ENCODE peak calls at places on chromosomes 6 and 20, in eight cellular contexts. U is OCI-LY7, P is AG04450, M is heart right ventricle, I is lower lobe of right lung, H is HFFc6, W is choroid plexus epithelial cell, L is fibroblast of villous mesenchyme. Z is an unnamed sample.

GRCh38 chr6:26215200-26216014 is 128.2 kb downstream of the HFE start:
- DNase-seq in U (peak), P (no peak), M (no peak), I (no peak), H (no peak), W (peak), L (peak), Z (no peak)

GRCh38 chr6:132405143-132405915 is 4.1 kb upstream of the MOXD1 start:
- DNase-seq in U (no peak), P (peak), M (no peak), I (no peak), H (no peak), W (peak), L (peak), Z (peak)

GRCh38 chr6:84340422-84340821 is 113.0 kb upstream of the CEP162 start:
- DNase-seq in U (no peak), P (no peak), M (no peak), I (no peak), H (no peak), W (no peak), L (no peak), Z (no peak)

GRCh38 chr20:51446656-51447055 is 95.9 kb downstream of the NFATC2 start:
- DNase-seq in U (no peak), P (no peak), M (no peak), I (no peak), H (peak), W (peak), L (peak), Z (no peak)

GRCh38 chr6:125839471-125839870 is 48.7 kb downstream of the NCOA7 start:
- DNase-seq in U (no peak), P (no peak), M (no peak), I (no peak), H (no peak), W (peak), L (peak), Z (no peak)

GRCh38 chr20:35273449-35274171 is 4.3 kb downstream of the MMP24OS start:
- DNase-seq in U (peak), P (no peak), M (peak), I (no peak), H (no peak), W (peak), L (no peak), Z (no peak)

GRCh38 chr6:126539022-126539421 is 199.1 kb downstream of the CENPW start:
- DNase-seq in U (no peak), P (no peak), M (no peak), I (no peak), H (peak), W (peak), L (peak), Z (no peak)

GRCh38 chr6:2369606-2370005 is 124.2 kb upstream of the GMDS start:
- DNase-seq in U (no peak), P (no peak), M (no peak), I (no peak), H (no peak), W (no peak), L (no peak), Z (no peak)

GRCh38 chr6:32171234-32171633 is 4.7 kb downstream of the AGPAT1 start:
- DNase-seq in U (no peak), P (no peak), M (no peak), I (no peak), H (no peak), W (no peak), L (no peak), Z (no peak)

GRCh38 chr6:162963861-162964260 is 236.1 kb downstream of the PACRG start:
- DNase-seq in U (no peak), P (no peak), M (no peak), I (no peak), H (peak), W (peak), L (peak), Z (no peak)

GRCh38 chr6:28555136-28555535 is 29.5 kb downstream of the GPX5 start:
- DNase-seq in U (no peak), P (no peak), M (no peak), I (no peak), H (no peak), W (no peak), L (no peak), Z (no peak)

GRCh38 chr6:34574647-34575293 is 18.6 kb upstream of the SPDEF start:
- DNase-seq in U (no peak), P (no peak), M (no peak), I (peak), H (no peak), W (no peak), L (no peak), Z (no peak)

DNA sequence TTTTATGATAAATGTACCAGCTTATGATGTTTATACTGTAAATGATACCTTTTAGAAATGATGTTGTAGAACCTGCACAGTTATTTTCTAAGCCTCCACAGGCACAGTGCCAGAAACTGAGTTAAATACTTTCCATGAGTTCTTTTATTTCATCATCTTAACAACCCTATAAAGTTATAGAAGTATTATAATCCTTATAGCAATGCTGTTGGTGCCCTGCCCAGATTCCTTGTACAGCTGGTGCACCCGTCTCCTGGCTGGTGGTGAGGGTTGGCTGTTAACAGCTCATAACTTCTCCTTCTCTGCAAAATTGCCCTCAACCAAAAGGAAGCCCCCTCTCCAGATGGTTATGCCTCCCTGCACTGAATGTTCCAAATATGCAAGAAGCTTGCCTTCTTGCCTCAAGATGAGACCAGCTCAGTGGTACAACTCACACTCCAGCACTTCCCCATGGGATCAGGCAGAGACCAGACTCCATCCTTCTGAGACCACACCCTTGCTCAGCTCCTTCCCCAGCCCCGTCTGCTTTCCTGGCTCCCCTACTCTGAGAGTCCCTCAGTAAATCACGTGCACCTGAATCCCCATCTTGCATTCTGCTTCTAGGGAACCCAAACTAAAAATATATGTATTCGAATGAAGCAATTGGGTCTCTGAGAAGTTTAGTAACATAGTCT is 304.5 kb upstream of the PLCB4 start:
- DNase-seq in U (no peak), P (no peak), M (no peak), I (no peak), H (no peak), W (peak), L (peak), Z (no peak)
- TF ChIP-seq CTCF in U (no peak), P (no peak), M (no peak), I (no peak), H (no peak), W (no peak), L (no peak), Z (no peak)

GRCh38 chr20:2873747-2874041 is 413 bp downstream of the PTPRA start:
- DNase-seq in U (peak), P (no peak), M (peak), I (peak), H (no peak), W (peak), L (peak), Z (peak)
- TF ChIP-seq CTCF in U (no peak), P (no peak), M (no peak), I (no peak), H (no peak), W (no peak), L (no peak), Z (no peak)

GRCh38 chr6:145507251-145507650 is 228.1 kb downstream of the EPM2A start:
- DNase-seq in U (no peak), P (no peak), M (no peak), I (no peak), H (no peak), W (no peak), L (no peak), Z (no peak)

GRCh38 chr6:145502417-145502816 is 232.9 kb downstream of the EPM2A start:
- DNase-seq in U (no peak), P (no peak), M (no peak), I (no peak), H (no peak), W (peak), L (peak), Z (no peak)

GRCh38 chr6:145506554-145506953 is 228.8 kb downstream of the EPM2A start:
- DNase-seq in U (no peak), P (no peak), M (no peak), I (no peak), H (no peak), W (no peak), L (no peak), Z (no peak)

DNA sequence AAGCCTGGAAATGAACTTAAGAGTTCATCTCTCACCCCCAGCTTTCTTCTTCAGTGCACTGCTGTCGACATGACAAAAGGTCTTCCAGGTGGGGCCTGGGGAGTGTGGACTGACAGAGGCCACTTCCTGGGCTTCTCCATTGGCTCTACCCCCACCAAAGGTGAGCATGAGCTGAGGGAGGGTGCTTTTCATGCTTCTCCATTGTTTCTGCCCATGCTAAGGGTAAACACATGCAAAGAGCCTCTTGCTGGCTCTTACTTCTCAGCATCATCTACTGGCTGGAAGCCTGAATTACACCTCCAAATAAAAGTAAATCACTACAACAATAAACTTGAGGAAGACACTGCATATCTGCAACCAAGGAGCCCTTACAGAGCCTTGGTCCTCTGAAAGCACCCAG is 227.2 kb downstream of the EPM2A start:
- DNase-seq in U (peak), P (no peak), M (no peak), I (no peak), H (no peak), W (peak), L (no peak), Z (no peak)
- TF ChIP-seq CTCF in U (peak), P (peak), M (no peak), I (no peak), H (peak), W (peak), L (peak), Z (peak)

DNA sequence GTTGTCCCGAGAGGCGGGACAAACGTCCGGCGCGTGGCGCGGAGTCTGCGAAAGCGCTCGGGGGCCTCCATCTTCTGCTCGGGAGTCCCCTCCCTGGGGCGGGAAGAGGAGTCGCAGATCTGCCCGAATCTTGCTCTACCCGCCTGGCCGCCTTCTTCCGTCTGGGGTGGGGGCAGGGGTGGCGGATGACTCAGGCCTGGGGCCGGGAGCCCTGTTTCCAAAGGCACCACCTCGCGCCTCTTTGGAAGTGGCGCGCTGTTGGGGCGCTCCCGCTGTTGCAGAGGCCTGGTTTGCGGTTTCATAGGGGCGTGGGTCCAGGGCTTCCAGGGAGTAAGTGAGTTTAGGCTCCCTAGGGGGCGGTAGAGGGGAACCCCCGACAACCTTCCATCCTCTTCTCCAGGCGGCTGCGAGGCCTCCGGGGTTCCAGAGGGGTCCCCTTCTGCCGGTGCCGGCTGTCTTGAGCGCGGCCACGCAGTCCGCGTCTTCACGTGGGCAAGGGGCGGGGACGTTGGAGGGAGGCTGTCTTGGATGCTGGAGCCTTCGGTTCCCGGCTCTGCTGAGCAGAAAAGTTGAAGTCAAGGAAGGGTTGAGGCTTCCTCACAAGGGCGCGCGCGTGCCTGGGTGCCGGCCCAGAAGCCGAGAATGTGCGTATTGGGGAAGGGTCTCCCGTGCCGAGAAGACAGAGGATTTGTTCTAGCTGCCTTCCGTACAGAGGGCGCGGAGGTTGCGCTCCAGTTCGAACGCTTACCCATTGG is 2.6 kb upstream of the TFAP2C start:
- DNase-seq in U (no peak), P (no peak), M (no peak), I (no peak), H (no peak), W (peak), L (peak), Z (peak)
- TF ChIP-seq CTCF in U (peak), P (peak), M (peak), I (peak), H (peak), W (peak), L (peak), Z (no peak)

DNA sequence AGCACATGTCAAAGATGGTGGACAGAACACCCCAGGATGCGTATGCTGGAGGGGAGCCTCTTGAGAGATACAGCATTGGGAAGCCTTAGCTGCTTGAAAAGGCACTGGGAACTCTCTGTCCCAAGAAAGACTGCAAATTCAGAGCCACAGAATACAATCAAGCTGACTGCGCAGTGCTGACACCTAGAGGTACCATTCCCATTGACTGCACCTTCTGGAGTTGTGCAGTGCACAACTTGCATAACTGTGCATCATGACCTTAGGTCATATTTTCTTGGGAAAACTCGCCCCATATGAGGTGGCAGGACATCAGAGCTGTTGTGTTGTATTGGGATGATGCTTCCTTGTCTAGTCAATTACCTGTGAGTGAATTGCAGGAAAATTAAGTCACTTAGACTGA is 646.5 kb upstream of the NOX3 start:
- DNase-seq in U (peak), P (no peak), M (no peak), I (no peak), H (peak), W (no peak), L (peak), Z (no peak)
- TF ChIP-seq CTCF in U (peak), P (peak), M (no peak), I (no peak), H (peak), W (no peak), L (peak), Z (no peak)

DNA sequence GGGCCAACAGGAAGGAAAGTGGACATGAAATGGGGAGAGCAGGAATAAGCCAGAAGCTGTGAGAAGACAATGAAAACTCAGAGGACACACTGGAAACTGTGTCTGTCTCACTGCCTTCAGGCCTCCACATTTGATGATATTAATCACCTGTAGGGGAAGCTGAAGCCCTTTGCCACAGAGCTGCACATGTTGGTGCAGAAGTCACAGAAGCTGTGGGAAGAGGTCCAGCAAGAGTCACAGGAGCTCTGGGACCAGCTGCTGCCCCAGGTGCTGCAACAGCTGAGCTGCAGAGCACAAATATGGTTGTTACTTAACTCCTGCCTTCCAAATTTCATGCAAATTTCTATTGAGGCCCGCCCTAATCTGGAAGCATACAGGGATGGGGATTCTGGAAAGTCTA is 169.3 kb downstream of the OGFRL1 start:
- DNase-seq in U (peak), P (no peak), M (no peak), I (no peak), H (no peak), W (no peak), L (no peak), Z (no peak)
- TF ChIP-seq CTCF in U (peak), P (no peak), M (no peak), I (no peak), H (no peak), W (no peak), L (no peak), Z (peak)

GRCh38 chr6:41673704-41674000 is 35.4 kb downstream of the MDFI start:
- DNase-seq in U (no peak), P (no peak), M (no peak), I (no peak), H (no peak), W (no peak), L (no peak), Z (no peak)

GRCh38 chr6:41671376-41671775 is 33.1 kb downstream of the MDFI start:
- DNase-seq in U (no peak), P (no peak), M (no peak), I (peak), H (no peak), W (no peak), L (no peak), Z (no peak)

GRCh38 chr6:41672016-41672415 is 33.7 kb downstream of the MDFI start:
- DNase-seq in U (no peak), P (no peak), M (no peak), I (peak), H (no peak), W (no peak), L (no peak), Z (no peak)

GRCh38 chr6:41674231-41675000 is 36.1 kb downstream of the MDFI start:
- DNase-seq in U (no peak), P (no peak), M (no peak), I (no peak), H (no peak), W (no peak), L (no peak), Z (no peak)

DNA sequence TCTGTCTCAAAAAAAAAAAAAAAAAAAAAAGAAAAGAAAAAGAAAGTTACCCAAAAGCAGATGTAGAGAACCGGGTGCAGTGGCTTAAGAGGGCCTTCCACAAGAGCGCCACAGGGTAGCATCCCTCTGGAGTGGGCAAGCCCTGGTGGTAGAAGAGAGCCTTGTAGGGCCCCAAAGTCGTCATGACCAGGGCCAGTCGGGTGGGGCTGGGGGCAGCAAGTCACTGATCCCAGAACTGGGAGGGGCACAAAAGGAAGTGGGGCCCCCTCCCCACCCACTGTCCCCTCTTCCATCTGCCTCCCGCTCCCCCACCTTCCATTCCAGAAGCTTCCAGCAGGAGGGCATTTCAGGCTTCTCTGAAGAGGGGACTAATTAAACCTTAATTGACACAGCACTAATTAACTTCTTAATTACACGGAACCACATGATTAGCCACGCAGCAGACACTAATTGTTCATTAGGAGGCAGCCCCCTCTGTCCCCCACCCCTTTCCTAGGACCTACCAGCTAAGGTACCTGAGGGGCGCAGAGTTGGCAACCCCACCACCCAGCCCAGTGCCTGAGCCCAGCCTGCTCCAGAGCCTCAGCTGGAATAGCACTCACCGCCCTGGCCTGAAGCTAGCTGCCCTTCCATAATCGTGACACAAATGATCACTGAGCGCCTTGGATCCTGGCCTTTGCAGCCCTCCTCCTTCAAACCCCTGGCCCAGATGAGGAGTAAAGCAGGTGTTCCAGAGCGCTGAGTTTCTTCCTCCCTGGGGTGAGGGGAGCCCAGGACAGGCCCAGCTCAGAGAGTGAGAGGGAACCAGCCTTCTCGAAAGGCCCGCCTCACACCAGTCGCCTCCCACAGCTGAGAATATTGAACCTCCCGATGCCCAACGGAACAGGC is 34.8 kb downstream of the MDFI start:
- DNase-seq in U (no peak), P (no peak), M (no peak), I (no peak), H (no peak), W (no peak), L (no peak), Z (no peak)
- TF ChIP-seq CTCF in U (no peak), P (no peak), M (no peak), I (no peak), H (no peak), W (no peak), L (no peak), Z (no peak)

GRCh38 chr6:106976270-106976669 is 1.7 kb upstream of the CD24 start:
- DNase-seq in U (no peak), P (no peak), M (no peak), I (no peak), H (no peak), W (no peak), L (no peak), Z (no peak)

GRCh38 chr6:106974999-106975698 is 620 bp upstream of the CD24 start:
- DNase-seq in U (peak), P (no peak), M (peak), I (peak), H (no peak), W (no peak), L (no peak), Z (peak)

GRCh38 chr6:106975699-106976032 is 1.1 kb upstream of the CD24 start:
- DNase-seq in U (peak), P (no peak), M (no peak), I (no peak), H (no peak), W (no peak), L (no peak), Z (no peak)

GRCh38 chr6:106981901-106982300 is 7.4 kb upstream of the CD24 start:
- DNase-seq in U (no peak), P (no peak), M (no peak), I (no peak), H (peak), W (no peak), L (no peak), Z (no peak)

GRCh38 chr6:106979435-106979884 is 4.9 kb upstream of the CD24 start:
- DNase-seq in U (peak), P (peak), M (peak), I (peak), H (peak), W (peak), L (peak), Z (peak)
- TF ChIP-seq CTCF in U (peak), P (peak), M (peak), I (peak), H (peak), W (peak), L (peak), Z (peak)

GRCh38 chr20:41951615-41952014 is 333.4 kb upstream of the CHD6 start:
- DNase-seq in U (no peak), P (no peak), M (no peak), I (no peak), H (no peak), W (no peak), L (no peak), Z (no peak)
- TF ChIP-seq CTCF in U (no peak), P (no peak), M (no peak), I (no peak), H (no peak), W (no peak), L (no peak), Z (no peak)